ENCODE peak calls at places on chromosome 9, in four cellular contexts. D, Q, I and M are unnamed samples.

GRCh38 chr9:114538241-114538640 is 33.0 kb upstream of the WHRN start:
- DNase-seq in Q (peak), D (peak), I (no peak), M (no peak)

GRCh38 chr9:81526587-81526986 is 162.8 kb downstream of the TLE1 start:
- DNase-seq in Q (no peak), I (no peak), D (peak), M (no peak)

GRCh38 chr9:37010180-37010579 is 23.9 kb downstream of the PAX5 start:
- DNase-seq in Q (no peak), I (no peak), D (no peak), M (no peak)

GRCh38 chr9:121888438-121888775 is 204.7 kb downstream of the TTLL11 start:
- DNase-seq in Q (no peak), I (no peak), D (peak), M (peak)

GRCh38 chr9:135522931-135523330 is 1.7 kb downstream of the LCN1 start:
- DNase-seq in D (no peak), Q (no peak), I (no peak), M (no peak)

GRCh38 chr9:131422241-131422792 is 28.4 kb downstream of the PRRC2B start:
- DNase-seq in I (peak), Q (no peak), D (peak), M (no peak)

GRCh38 chr9:2448193-2448738 is 173.3 kb upstream of the VLDLR start:
- DNase-seq in D (no peak), Q (no peak), I (no peak), M (no peak)

GRCh38 chr9:98864257-98865180 is 57.0 kb downstream of the GALNT12 start:
- DNase-seq in I (no peak), D (peak), Q (no peak), M (peak)

GRCh38 chr9:128555180-128555721 is 2.9 kb downstream of the SPTAN1 start:
- DNase-seq in I (no peak), D (peak), Q (no peak), M (peak)

GRCh38 chr9:133778336-133778995 is 40.3 kb upstream of the SARDH start:
- DNase-seq in Q (no peak), I (no peak), D (no peak), M (no peak)

GRCh38 chr9:29850664-29851063 is 2277.4 kb upstream of the C9orf72 start:
- DNase-seq in Q (no peak), D (no peak), I (no peak), M (no peak)

GRCh38 chr9:77015291-77016048 is 4.0 kb upstream of the FOXB2 start:
- DNase-seq in I (no peak), D (no peak), Q (no peak), M (no peak)

GRCh38 chr9:13027834-13028233 is 251.7 kb downstream of the MPDZ start:
- DNase-seq in Q (no peak), I (no peak), D (no peak), M (no peak)

GRCh38 chr9:105503873-105504272 is 54.1 kb upstream of the FKTN start:
- DNase-seq in I (no peak), D (peak), Q (no peak), M (no peak)

GRCh38 chr9:100020121-100020780 is 78.5 kb downstream of the ERP44 start:
- DNase-seq in Q (no peak), I (no peak), D (no peak), M (no peak)

GRCh38 chr9:104301770-104302169 is 202.3 kb upstream of the OR13F1 start:
- DNase-seq in D (no peak), I (no peak), Q (no peak), M (no peak)

GRCh38 chr9:78167356-78167755 is 68.5 kb upstream of the CEP78 start:
- DNase-seq in D (peak), I (peak), Q (no peak), M (no peak)

GRCh38 chr9:77094150-77094549 is 74.7 kb downstream of the FOXB2 start:
- DNase-seq in Q (no peak), I (no peak), D (no peak), M (no peak)

GRCh38 chr9:127779136-127779981 is 893 bp upstream of the SH2D3C start:
- DNase-seq in I (no peak), Q (peak), D (peak), M (no peak)

GRCh38 chr9:95486318-95486717 is 30.5 kb downstream of the PTCH1 start:
- DNase-seq in D (no peak), I (peak), Q (no peak), M (no peak)

GRCh38 chr9:121322037-121322736 is 47.9 kb downstream of the STOM start:
- DNase-seq in Q (no peak), I (no peak), D (peak), M (peak)